ENCODE peak calls at places on chromosomes 6 and 20, in nine cellular contexts. One of them, this sample, is unnamed.

GRCh38 chr6:47524136-47524840 is 46.7 kb downstream of the CD2AP start:
- DNase-seq in transverse colon: no peak
- DNase-seq in neural crest cell: no peak
- DNase-seq in fibroblast of pulmonary artery: peak
- DNase-seq in HCT116: no peak
- DNase-seq in esophagus muscularis mucosa: no peak
- DNase-seq in RWPE1: no peak
- DNase-seq in GM06990: no peak
- DNase-seq in dorsolateral prefrontal cortex: no peak
- DNase-seq in this sample: no peak

GRCh38 chr6:170000071-170000843 is 248.8 kb downstream of the ERMARD start:
- DNase-seq in transverse colon: no peak
- DNase-seq in neural crest cell: no peak
- DNase-seq in fibroblast of pulmonary artery: no peak
- DNase-seq in HCT116: no peak
- DNase-seq in esophagus muscularis mucosa: no peak
- DNase-seq in RWPE1: no peak
- DNase-seq in GM06990: no peak
- DNase-seq in dorsolateral prefrontal cortex: no peak
- DNase-seq in this sample: no peak

GRCh38 chr20:7272512-7272911 is 505.0 kb downstream of the BMP2 start:
- DNase-seq in transverse colon: no peak
- DNase-seq in neural crest cell: no peak
- DNase-seq in fibroblast of pulmonary artery: peak
- DNase-seq in HCT116: no peak
- DNase-seq in esophagus muscularis mucosa: no peak
- DNase-seq in RWPE1: no peak
- DNase-seq in GM06990: no peak
- DNase-seq in dorsolateral prefrontal cortex: no peak
- DNase-seq in this sample: no peak

GRCh38 chr20:31664696-31665354 is 27.1 kb downstream of the COX4I2 start:
- DNase-seq in transverse colon: peak
- DNase-seq in neural crest cell: no peak
- DNase-seq in fibroblast of pulmonary artery: no peak
- DNase-seq in HCT116: no peak
- DNase-seq in esophagus muscularis mucosa: no peak
- DNase-seq in RWPE1: no peak
- DNase-seq in GM06990: no peak
- DNase-seq in dorsolateral prefrontal cortex: no peak
- DNase-seq in this sample: no peak

GRCh38 chr6:16735014-16735413 is 26.2 kb downstream of the ATXN1 start:
- DNase-seq in transverse colon: no peak
- DNase-seq in neural crest cell: no peak
- DNase-seq in fibroblast of pulmonary artery: no peak
- DNase-seq in HCT116: no peak
- DNase-seq in esophagus muscularis mucosa: no peak
- DNase-seq in RWPE1: no peak
- DNase-seq in GM06990: no peak
- DNase-seq in dorsolateral prefrontal cortex: no peak
- DNase-seq in this sample: no peak

GRCh38 chr20:57215826-57216471 is 50.5 kb downstream of the BMP7 start:
- DNase-seq in transverse colon: no peak
- DNase-seq in neural crest cell: no peak
- DNase-seq in fibroblast of pulmonary artery: no peak
- DNase-seq in HCT116: no peak
- DNase-seq in esophagus muscularis mucosa: no peak
- DNase-seq in RWPE1: no peak
- DNase-seq in GM06990: no peak
- DNase-seq in dorsolateral prefrontal cortex: no peak
- DNase-seq in this sample: no peak

GRCh38 chr6:140956567-140957306 is 1176.0 kb upstream of the GJE1 start:
- DNase-seq in transverse colon: no peak
- DNase-seq in neural crest cell: no peak
- DNase-seq in fibroblast of pulmonary artery: peak
- DNase-seq in HCT116: no peak
- DNase-seq in esophagus muscularis mucosa: no peak
- DNase-seq in RWPE1: no peak
- DNase-seq in GM06990: no peak
- DNase-seq in dorsolateral prefrontal cortex: no peak
- DNase-seq in this sample: no peak

GRCh38 chr6:150646228-150646627 is 46.5 kb downstream of the PLEKHG1 start:
- DNase-seq in transverse colon: no peak
- DNase-seq in neural crest cell: no peak
- DNase-seq in fibroblast of pulmonary artery: no peak
- DNase-seq in HCT116: no peak
- DNase-seq in esophagus muscularis mucosa: no peak
- DNase-seq in RWPE1: no peak
- DNase-seq in GM06990: no peak
- DNase-seq in dorsolateral prefrontal cortex: no peak
- DNase-seq in this sample: no peak

GRCh38 chr20:23622839-23623343 is 14.9 kb downstream of the CST3 start:
- DNase-seq in transverse colon: peak
- DNase-seq in neural crest cell: no peak
- DNase-seq in fibroblast of pulmonary artery: peak
- DNase-seq in HCT116: peak
- DNase-seq in esophagus muscularis mucosa: peak
- DNase-seq in RWPE1: peak
- DNase-seq in GM06990: peak
- DNase-seq in dorsolateral prefrontal cortex: no peak
- DNase-seq in this sample: no peak

GRCh38 chr20:14657231-14657630 is 319.8 kb upstream of the FLRT3 start:
- DNase-seq in transverse colon: no peak
- DNase-seq in neural crest cell: no peak
- DNase-seq in fibroblast of pulmonary artery: no peak
- DNase-seq in HCT116: no peak
- DNase-seq in esophagus muscularis mucosa: no peak
- DNase-seq in RWPE1: no peak
- DNase-seq in GM06990: no peak
- DNase-seq in dorsolateral prefrontal cortex: no peak
- DNase-seq in this sample: no peak

GRCh38 chr6:151716446-151717047 is 90.9 kb upstream of the ESR1 start:
- DNase-seq in transverse colon: no peak
- DNase-seq in neural crest cell: no peak
- DNase-seq in fibroblast of pulmonary artery: no peak
- DNase-seq in HCT116: no peak
- DNase-seq in esophagus muscularis mucosa: no peak
- DNase-seq in RWPE1: no peak
- DNase-seq in GM06990: no peak
- DNase-seq in dorsolateral prefrontal cortex: no peak
- DNase-seq in this sample: no peak

GRCh38 chr6:34241351-34242215 is 4.9 kb downstream of the HMGA1 start:
- DNase-seq in transverse colon: no peak
- DNase-seq in neural crest cell: no peak
- DNase-seq in fibroblast of pulmonary artery: no peak
- DNase-seq in HCT116: no peak
- DNase-seq in esophagus muscularis mucosa: peak
- DNase-seq in RWPE1: no peak
- DNase-seq in GM06990: no peak
- DNase-seq in dorsolateral prefrontal cortex: peak
- DNase-seq in this sample: no peak

GRCh38 chr6:53492860-53493634 is 51.9 kb downstream of the GCLC start:
- DNase-seq in transverse colon: no peak
- DNase-seq in neural crest cell: no peak
- DNase-seq in fibroblast of pulmonary artery: peak
- DNase-seq in HCT116: peak
- DNase-seq in esophagus muscularis mucosa: no peak
- DNase-seq in RWPE1: peak
- DNase-seq in GM06990: no peak
- DNase-seq in dorsolateral prefrontal cortex: no peak
- DNase-seq in this sample: no peak

GRCh38 chr6:169867751-169868191 is 116.3 kb downstream of the ERMARD start:
- DNase-seq in transverse colon: no peak
- DNase-seq in neural crest cell: no peak
- DNase-seq in fibroblast of pulmonary artery: no peak
- DNase-seq in HCT116: no peak
- DNase-seq in esophagus muscularis mucosa: no peak
- DNase-seq in RWPE1: no peak
- DNase-seq in GM06990: no peak
- DNase-seq in dorsolateral prefrontal cortex: no peak
- DNase-seq in this sample: peak

GRCh38 chr6:36978687-36979086 is 7.3 kb downstream of the MTCH1 start:
- DNase-seq in transverse colon: no peak
- DNase-seq in neural crest cell: no peak
- DNase-seq in fibroblast of pulmonary artery: no peak
- DNase-seq in HCT116: no peak
- DNase-seq in esophagus muscularis mucosa: no peak
- DNase-seq in RWPE1: no peak
- DNase-seq in GM06990: no peak
- DNase-seq in dorsolateral prefrontal cortex: no peak
- DNase-seq in this sample: no peak
- TF ChIP-seq CTCF in transverse colon: no peak
- TF ChIP-seq CTCF in neural crest cell: no peak
- TF ChIP-seq CTCF in fibroblast of pulmonary artery: no peak
- TF ChIP-seq CTCF in HCT116: no peak
- TF ChIP-seq CTCF in esophagus muscularis mucosa: no peak
- TF ChIP-seq CTCF in RWPE1: no peak
- TF ChIP-seq CTCF in GM06990: no peak
- TF ChIP-seq CTCF in dorsolateral prefrontal cortex: no peak
- TF ChIP-seq CTCF in this sample: no peak

DNA sequence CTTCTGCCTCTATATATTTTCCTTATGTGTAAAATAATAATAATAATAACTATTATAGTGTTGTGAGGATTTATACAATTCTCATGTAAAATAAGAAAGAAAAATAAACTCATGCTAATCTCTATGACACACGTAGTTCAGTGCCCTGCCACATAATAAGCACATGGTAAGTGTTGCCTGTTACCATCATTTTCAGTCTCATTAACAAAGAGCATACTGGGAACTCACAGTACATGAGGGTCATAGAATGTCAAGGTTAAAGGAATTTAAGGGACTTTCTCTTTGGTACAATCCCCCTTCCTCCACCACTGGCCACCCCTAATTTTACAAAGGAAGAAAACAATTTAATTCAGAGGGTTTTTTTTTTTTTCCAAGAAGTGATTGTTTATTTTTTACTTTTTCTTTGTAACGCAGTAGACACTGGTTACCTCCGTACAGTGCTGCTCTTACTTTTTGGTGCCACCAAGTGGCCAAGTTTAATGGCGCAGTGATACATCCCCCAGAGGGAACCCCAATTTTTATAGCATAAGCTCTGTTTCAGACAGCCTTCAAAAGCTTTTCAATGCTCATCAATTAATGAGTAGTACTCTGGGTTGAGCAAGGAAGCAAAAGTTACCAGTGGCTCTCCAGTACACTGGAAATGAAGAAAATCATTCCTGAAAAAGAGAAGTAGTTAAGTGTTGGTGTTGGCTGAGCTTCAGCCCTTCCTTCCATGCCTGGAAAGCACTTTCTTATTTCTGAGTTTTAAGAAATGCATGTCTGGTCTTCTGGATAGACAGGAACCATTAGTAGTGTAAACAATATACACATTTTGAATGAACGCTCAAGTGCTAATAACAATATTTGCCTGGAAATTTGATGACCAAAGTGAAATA is 129.3 kb upstream of the SMLR1 start:
- DNase-seq in transverse colon: peak
- DNase-seq in neural crest cell: peak
- DNase-seq in fibroblast of pulmonary artery: peak
- DNase-seq in HCT116: peak
- DNase-seq in esophagus muscularis mucosa: no peak
- DNase-seq in RWPE1: peak
- DNase-seq in GM06990: peak
- DNase-seq in dorsolateral prefrontal cortex: peak
- DNase-seq in this sample: peak
- TF ChIP-seq CTCF in transverse colon: peak
- TF ChIP-seq CTCF in neural crest cell: peak
- TF ChIP-seq CTCF in fibroblast of pulmonary artery: peak
- TF ChIP-seq CTCF in HCT116: peak
- TF ChIP-seq CTCF in esophagus muscularis mucosa: peak
- TF ChIP-seq CTCF in RWPE1: peak
- TF ChIP-seq CTCF in GM06990: peak
- TF ChIP-seq CTCF in dorsolateral prefrontal cortex: peak
- TF ChIP-seq CTCF in this sample: peak

GRCh38 chr6:63882208-63882607 is 246.6 kb downstream of the PHF3 start:
- DNase-seq in transverse colon: no peak
- DNase-seq in neural crest cell: no peak
- DNase-seq in fibroblast of pulmonary artery: no peak
- DNase-seq in HCT116: peak
- DNase-seq in esophagus muscularis mucosa: no peak
- DNase-seq in RWPE1: no peak
- DNase-seq in GM06990: no peak
- DNase-seq in dorsolateral prefrontal cortex: no peak
- DNase-seq in this sample: no peak
- TF ChIP-seq CTCF in transverse colon: no peak
- TF ChIP-seq CTCF in neural crest cell: peak
- TF ChIP-seq CTCF in fibroblast of pulmonary artery: peak
- TF ChIP-seq CTCF in HCT116: no peak
- TF ChIP-seq CTCF in esophagus muscularis mucosa: no peak
- TF ChIP-seq CTCF in RWPE1: no peak
- TF ChIP-seq CTCF in GM06990: no peak
- TF ChIP-seq CTCF in dorsolateral prefrontal cortex: no peak
- TF ChIP-seq CTCF in this sample: peak

GRCh38 chr20:36210561-36210960 is 25.7 kb upstream of the AAR2 start:
- DNase-seq in transverse colon: no peak
- DNase-seq in neural crest cell: no peak
- DNase-seq in fibroblast of pulmonary artery: no peak
- DNase-seq in HCT116: no peak
- DNase-seq in esophagus muscularis mucosa: no peak
- DNase-seq in RWPE1: no peak
- DNase-seq in GM06990: no peak
- DNase-seq in dorsolateral prefrontal cortex: no peak
- DNase-seq in this sample: no peak
- TF ChIP-seq CTCF in transverse colon: no peak
- TF ChIP-seq CTCF in neural crest cell: no peak
- TF ChIP-seq CTCF in fibroblast of pulmonary artery: no peak
- TF ChIP-seq CTCF in HCT116: peak
- TF ChIP-seq CTCF in esophagus muscularis mucosa: no peak
- TF ChIP-seq CTCF in RWPE1: no peak
- TF ChIP-seq CTCF in GM06990: peak
- TF ChIP-seq CTCF in dorsolateral prefrontal cortex: no peak
- TF ChIP-seq CTCF in this sample: no peak

DNA sequence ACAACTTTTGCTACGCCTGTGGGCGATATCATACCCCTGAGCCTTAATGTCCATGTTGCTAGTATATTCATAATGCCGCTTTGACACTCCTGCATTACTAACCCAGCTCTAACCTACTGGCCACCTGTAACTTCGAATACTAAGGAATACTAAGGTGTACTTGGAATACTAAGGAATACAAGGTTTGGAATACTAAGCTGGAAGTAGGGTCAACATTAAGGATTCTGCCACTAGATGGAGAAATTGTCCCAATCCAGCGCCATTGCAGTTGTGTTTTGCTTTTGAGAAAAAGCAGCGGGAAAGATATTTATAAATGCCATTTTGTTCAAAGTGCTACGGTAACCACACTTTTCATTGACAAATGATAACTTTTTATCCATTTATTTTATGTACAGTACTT is 10.7 kb downstream of the TBXT start:
- DNase-seq in transverse colon: no peak
- DNase-seq in neural crest cell: no peak
- DNase-seq in fibroblast of pulmonary artery: peak
- DNase-seq in HCT116: peak
- DNase-seq in esophagus muscularis mucosa: no peak
- DNase-seq in RWPE1: no peak
- DNase-seq in GM06990: no peak
- DNase-seq in dorsolateral prefrontal cortex: no peak
- DNase-seq in this sample: no peak
- TF ChIP-seq CTCF in transverse colon: no peak
- TF ChIP-seq CTCF in neural crest cell: peak
- TF ChIP-seq CTCF in fibroblast of pulmonary artery: peak
- TF ChIP-seq CTCF in HCT116: peak
- TF ChIP-seq CTCF in esophagus muscularis mucosa: no peak
- TF ChIP-seq CTCF in RWPE1: no peak
- TF ChIP-seq CTCF in GM06990: no peak
- TF ChIP-seq CTCF in dorsolateral prefrontal cortex: peak
- TF ChIP-seq CTCF in this sample: no peak

GRCh38 chr6:131597448-131597847 is 24.4 kb downstream of the ARG1 start:
- DNase-seq in transverse colon: no peak
- DNase-seq in neural crest cell: no peak
- DNase-seq in fibroblast of pulmonary artery: peak
- DNase-seq in HCT116: no peak
- DNase-seq in esophagus muscularis mucosa: no peak
- DNase-seq in RWPE1: peak
- DNase-seq in GM06990: no peak
- DNase-seq in dorsolateral prefrontal cortex: no peak
- DNase-seq in this sample: no peak
- TF ChIP-seq CTCF in transverse colon: peak
- TF ChIP-seq CTCF in neural crest cell: peak
- TF ChIP-seq CTCF in fibroblast of pulmonary artery: peak
- TF ChIP-seq CTCF in HCT116: no peak
- TF ChIP-seq CTCF in esophagus muscularis mucosa: peak
- TF ChIP-seq CTCF in RWPE1: peak
- TF ChIP-seq CTCF in GM06990: peak
- TF ChIP-seq CTCF in dorsolateral prefrontal cortex: no peak
- TF ChIP-seq CTCF in this sample: peak

This sample was measured in mesothelial cell of epicardium.